ENCODE peak calls at places on chromosomes 5 and 9, in four cellular contexts. J, O, W and D are unnamed samples.

GRCh38 chr5:133847301-133847700 is 121.1 kb downstream of the C5orf15 start:
- DNase-seq in W (no peak), J (no peak), O (peak), D (no peak)

GRCh38 chr9:14313951-14314423 is at the start of gene NFIB:
- DNase-seq in J (peak), O (peak), W (peak), D (peak)

GRCh38 chr5:112960861-112961504 is 15.6 kb upstream of the DCP2 start:
- DNase-seq in W (no peak), O (no peak), J (no peak), D (no peak)

GRCh38 chr9:114551750-114552685 is 35.6 kb upstream of the ATP6V1G1 start:
- DNase-seq in O (no peak), W (peak), J (peak), D (peak)

GRCh38 chr9:107833295-107833694 is 343.7 kb upstream of the KLF4 start:
- DNase-seq in O (no peak), W (no peak), J (peak), D (peak)

GRCh38 chr9:27426717-27427645 is 97.1 kb upstream of the IFNK start:
- DNase-seq in J (peak), O (peak), W (peak), D (peak)

GRCh38 chr9:95024097-95024671 is 293.3 kb downstream of the FANCC start:
- DNase-seq in J (no peak), O (peak), W (no peak), D (no peak)

GRCh38 chr9:99356512-99356971 is 134.5 kb downstream of the SEC61B start:
- DNase-seq in O (no peak), J (no peak), W (peak), D (no peak)

GRCh38 chr5:142924135-142924883 is 154.1 kb downstream of the ARHGAP26 start:
- DNase-seq in O (no peak), J (peak), W (no peak), D (peak)

GRCh38 chr5:56175465-56175864 is 57.7 kb downstream of the ANKRD55 start:
- DNase-seq in W (peak), O (no peak), J (peak), D (peak)

GRCh38 chr5:135589152-135589551 is 10.4 kb upstream of the CXCL14 start:
- DNase-seq in J (no peak), W (no peak), O (no peak), D (no peak)

GRCh38 chr5:135592312-135593045 is 13.7 kb upstream of the CXCL14 start:
- DNase-seq in J (no peak), O (no peak), W (no peak), D (no peak)

GRCh38 chr5:135593141-135593540 is 14.3 kb upstream of the CXCL14 start:
- DNase-seq in W (no peak), O (no peak), J (no peak), D (no peak)

GRCh38 chr5:135593886-135594285 is 15.1 kb upstream of the CXCL14 start:
- DNase-seq in W (peak), O (no peak), J (no peak), D (no peak)

DNA sequence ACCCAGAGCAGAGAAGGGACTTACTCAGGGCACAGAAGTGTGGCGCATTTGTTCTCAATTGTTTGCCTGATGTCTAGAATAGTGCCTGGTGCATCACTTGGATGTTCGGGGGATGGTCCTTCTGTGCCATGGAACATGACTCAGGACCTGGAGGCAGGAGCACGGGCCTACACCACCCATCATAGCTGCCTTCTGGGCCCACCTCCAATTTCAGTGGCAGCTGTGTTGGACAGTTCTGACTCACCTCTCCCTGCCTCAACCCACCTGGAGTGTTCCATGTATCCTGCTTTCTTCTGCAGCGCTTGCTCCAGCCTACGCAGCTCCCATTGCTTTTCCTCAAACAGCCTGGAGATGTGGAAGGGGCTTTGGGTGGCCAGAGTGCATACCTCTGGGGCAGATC is 12.5 kb upstream of the CXCL14 start:
- DNase-seq in W (no peak), O (no peak), J (no peak), D (no peak)
- H4K91ac ChIP-seq in W (no peak), O (no peak), J (no peak), D (no peak)

DNA sequence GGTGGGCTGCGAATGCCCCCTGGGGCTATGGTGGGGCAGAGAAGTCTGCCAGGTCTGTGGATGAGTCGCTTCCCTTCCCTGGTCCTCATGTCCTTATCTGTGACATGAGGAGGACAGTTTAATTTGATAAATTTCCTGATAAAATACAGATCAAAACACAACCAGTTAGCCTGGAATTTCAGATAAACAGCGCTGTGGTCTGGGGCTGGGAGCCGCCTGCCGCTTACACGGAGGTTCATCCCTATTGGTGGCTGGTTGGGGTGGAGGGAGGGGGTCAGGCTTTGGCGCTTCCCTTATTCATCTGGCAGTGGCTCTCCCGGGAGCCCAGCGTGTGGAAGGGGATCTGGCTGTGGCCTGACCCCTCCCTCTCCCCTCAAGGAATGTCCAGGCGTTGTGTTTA is 17.9 kb downstream of the CRB2 start:
- DNase-seq in W (no peak), J (no peak), O (peak), D (peak)
- H2AK5ac ChIP-seq in W (no peak), J (no peak), O (no peak), D (no peak)

DNA sequence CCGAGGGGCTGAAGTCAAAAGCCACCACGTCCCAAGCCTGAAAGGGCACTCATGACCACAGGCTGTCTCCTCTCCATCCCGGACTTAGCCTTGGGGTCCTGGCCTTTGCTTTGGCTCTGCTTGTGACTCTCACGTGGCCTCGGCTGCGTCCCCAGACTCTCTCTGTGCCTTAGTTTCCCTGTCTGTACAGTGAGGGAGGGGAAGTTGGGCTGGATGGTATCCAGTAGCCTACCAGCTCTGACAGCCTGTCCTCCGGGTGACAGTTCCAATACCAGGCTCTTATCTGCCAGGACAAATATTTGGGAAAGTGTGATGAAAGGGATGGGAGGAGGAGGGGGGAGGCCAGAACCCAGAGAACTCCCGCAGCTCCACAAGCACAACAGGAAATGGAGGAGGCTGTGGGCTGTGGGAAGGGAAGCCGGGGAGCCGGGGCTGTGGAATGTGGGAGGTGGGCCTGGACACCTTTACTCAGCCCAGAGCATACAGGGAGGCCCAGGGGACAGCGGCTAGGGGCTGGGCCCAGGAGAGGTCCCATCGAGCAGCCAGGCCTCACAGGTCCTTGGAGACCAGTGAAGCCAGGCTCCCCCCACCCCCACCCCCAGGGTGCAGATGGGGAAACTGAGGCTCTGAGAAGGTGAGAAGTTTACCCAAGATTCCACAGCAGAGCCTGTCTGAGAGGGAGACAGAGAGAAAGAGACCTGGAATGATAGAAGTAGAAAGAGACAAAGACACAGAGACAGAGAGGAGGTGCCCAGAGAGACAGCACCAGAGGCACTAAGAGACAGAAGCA is 18.3 kb downstream of the PDGFRB start:
- DNase-seq in O (peak), J (peak), W (no peak), D (peak)
- H3K23ac ChIP-seq in O (no peak), J (peak), W (no peak), D (no peak)

GRCh38 chr5:6447384-6448140 is 1.1 kb upstream of the UBE2QL1 start:
- DNase-seq in J (no peak), O (no peak), W (no peak), D (no peak)
- H4K91ac ChIP-seq in J (no peak), O (no peak), W (no peak), D (no peak)

GRCh38 chr9:80968611-80969010 is 720.7 kb downstream of the TLE1 start:
- DNase-seq in J (peak), W (no peak), O (no peak), D (peak)
- H2AK5ac ChIP-seq in J (no peak), W (no peak), O (no peak), D (no peak)

DNA sequence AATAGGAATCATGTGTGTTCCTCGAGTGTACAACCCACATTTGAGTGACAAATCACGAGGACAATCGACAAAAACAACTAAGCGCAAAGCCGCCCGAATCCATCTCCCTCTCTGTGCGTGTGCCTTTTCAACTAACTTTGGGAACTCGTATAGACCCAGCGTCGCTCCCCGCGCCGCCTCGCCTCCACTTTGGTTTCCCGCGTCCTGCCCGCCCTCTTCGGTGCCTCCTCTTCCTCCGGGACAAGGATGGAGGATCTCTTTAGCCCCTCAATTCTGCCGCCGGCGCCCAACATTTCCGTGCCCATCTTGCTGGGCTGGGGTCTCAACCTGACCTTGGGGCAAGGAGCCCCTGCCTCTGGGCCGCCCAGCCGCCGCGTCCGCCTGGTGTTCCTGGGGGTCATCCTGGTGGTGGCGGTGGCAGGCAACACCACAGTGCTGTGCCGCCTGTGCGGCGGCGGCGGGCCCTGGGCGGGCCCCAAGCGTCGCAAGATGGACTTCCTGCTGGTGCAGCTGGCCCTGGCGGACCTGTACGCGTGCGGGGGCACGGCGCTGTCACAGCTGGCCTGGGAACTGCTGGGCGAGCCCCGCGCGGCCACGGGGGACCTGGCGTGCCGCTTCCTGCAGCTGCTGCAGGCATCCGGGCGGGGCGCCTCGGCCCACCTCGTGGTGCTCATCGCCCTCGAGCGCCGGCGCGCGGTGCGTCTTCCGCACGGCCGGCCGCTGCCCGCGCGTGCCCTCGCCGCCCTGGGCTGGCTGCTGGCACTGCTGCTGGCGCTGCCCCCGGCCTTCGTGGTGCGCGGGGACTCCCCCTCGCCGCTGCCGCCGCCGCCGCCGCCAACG is at the start of gene GPR150:
- DNase-seq in W (peak), J (peak), O (peak), D (peak)
- H3K23ac ChIP-seq in W (no peak), J (peak), O (no peak), D (peak)

DNA sequence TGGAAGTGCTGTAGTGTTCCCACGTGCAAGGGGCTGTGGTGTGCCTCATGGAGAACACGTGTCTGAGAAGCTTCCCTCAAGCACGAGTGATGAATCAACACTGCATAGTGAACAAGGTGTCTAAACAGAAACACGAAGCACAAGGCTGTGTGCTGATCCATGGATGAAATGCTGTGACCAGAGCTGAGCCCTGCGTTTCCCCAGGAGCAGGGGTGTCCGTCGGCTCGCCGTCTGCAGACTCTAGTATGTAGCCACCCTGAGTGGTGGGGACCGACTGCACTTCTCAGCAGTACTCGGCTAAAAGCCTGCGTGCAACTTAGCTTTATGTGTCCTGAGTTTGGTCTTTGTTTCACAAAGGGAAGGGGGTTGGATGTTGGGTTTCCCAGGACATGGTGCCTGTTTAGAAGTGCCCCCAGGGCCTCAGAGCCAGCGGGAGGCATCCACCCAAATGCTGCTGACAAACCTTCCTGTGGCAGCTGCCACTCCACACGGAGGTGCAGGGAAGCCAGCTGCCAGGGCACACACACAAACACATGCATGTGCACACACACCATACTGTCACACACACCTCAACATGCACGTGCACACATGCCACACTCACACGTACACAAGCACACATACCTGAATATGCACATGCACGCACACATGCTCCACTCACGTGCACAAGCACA is 77.3 kb upstream of the IRX4 start:
- DNase-seq in O (no peak), W (no peak), J (no peak), D (no peak)
- H4K91ac ChIP-seq in O (no peak), W (no peak), J (no peak), D (no peak)